ENCODE peak calls at places on chromosome 11, in four cellular contexts. One of them, this sample, is unnamed.

GRCh38 chr11:2566223-2567025 is 121.6 kb downstream of the KCNQ1 start:
- DNase-seq in H1: no peak
- DNase-seq in A549: no peak
- DNase-seq in K562: no peak
- DNase-seq in this sample: no peak

GRCh38 chr11:59706518-59707285 is 6.9 kb downstream of the OR10V1 start:
- DNase-seq in A549: peak; percentile 86
- DNase-seq in K562: peak; percentile 48
- DNase-seq in H1: no peak
- DNase-seq in this sample: no peak

GRCh38 chr11:127640822-127641485 is 640.4 kb upstream of the KIRREL3 start:
- DNase-seq in K562: no peak
- DNase-seq in A549: no peak
- DNase-seq in H1: no peak
- DNase-seq in this sample: no peak

GRCh38 chr11:68020575-68020974 is 9.9 kb upstream of the NDUFS8 start:
- DNase-seq in H1: peak; percentile 71
- DNase-seq in A549: peak; percentile 83
- DNase-seq in K562: no peak
- DNase-seq in this sample: peak; percentile 82

GRCh38 chr11:126357969-126358762 is 2.7 kb downstream of the ST3GAL4 start:
- DNase-seq in H1: no peak
- DNase-seq in K562: no peak
- DNase-seq in A549: no peak
- DNase-seq in this sample: no peak

GRCh38 chr11:119320593-119321524 is 3.9 kb upstream of the MCAM start:
- DNase-seq in A549: peak; percentile 22
- DNase-seq in H1: peak; percentile 78
- DNase-seq in K562: peak; percentile 81
- DNase-seq in this sample: no peak

GRCh38 chr11:69721061-69721460 is 17.2 kb upstream of the FGF19 start:
- DNase-seq in K562: no peak
- DNase-seq in A549: no peak
- DNase-seq in H1: no peak
- DNase-seq in this sample: no peak

GRCh38 chr11:9574806-9575530 is 1.5 kb downstream of the WEE1 start:
- DNase-seq in K562: peak; percentile 51
- DNase-seq in A549: peak; percentile 84
- DNase-seq in H1: peak; percentile 47
- DNase-seq in this sample: peak; percentile 72

GRCh38 chr11:57223601-57224000 is 13.4 kb downstream of the APLNR start:
- DNase-seq in H1: no peak
- DNase-seq in A549: no peak
- DNase-seq in K562: no peak
- DNase-seq in this sample: no peak

GRCh38 chr11:118229274-118229847 is 4.5 kb upstream of the JAML start:
- DNase-seq in K562: no peak
- DNase-seq in H1: no peak
- DNase-seq in A549: no peak
- DNase-seq in this sample: no peak

GRCh38 chr11:12110714-12111481 is 508 bp downstream of the MICAL2 start:
- DNase-seq in H1: peak; percentile 64
- DNase-seq in K562: no peak
- DNase-seq in A549: no peak
- DNase-seq in this sample: peak; percentile 50

GRCh38 chr11:36594316-36594989 is at the start of gene IFTAP:
- DNase-seq in H1: peak; percentile 82
- DNase-seq in A549: peak; percentile 90
- DNase-seq in K562: peak; percentile 38
- DNase-seq in this sample: peak; percentile 75

GRCh38 chr11:103234974-103235373 is 125.7 kb downstream of the DYNC2H1 start:
- DNase-seq in A549: no peak
- DNase-seq in K562: no peak
- DNase-seq in H1: no peak
- DNase-seq in this sample: no peak

GRCh38 chr11:12215192-12215591 is 104.8 kb downstream of the MICAL2 start:
- DNase-seq in K562: no peak
- DNase-seq in A549: no peak
- DNase-seq in H1: no peak
- DNase-seq in this sample: no peak

GRCh38 chr11:33885338-33886005 is 6.4 kb downstream of the LMO2 start:
- DNase-seq in H1: no peak
- DNase-seq in A549: no peak
- DNase-seq in K562: peak; percentile 61
- DNase-seq in this sample: no peak

GRCh38 chr11:796565-797299 is 1.3 kb downstream of the SLC25A22 start:
- DNase-seq in K562: peak; percentile 61
- DNase-seq in H1: no peak
- DNase-seq in A549: no peak
- DNase-seq in this sample: no peak

GRCh38 chr11:18720811-18721575 is 5.0 kb downstream of the IGSF22 start:
- DNase-seq in H1: peak; percentile 96
- DNase-seq in A549: peak; percentile 70
- DNase-seq in K562: peak; percentile 72
- DNase-seq in this sample: peak; percentile 89

GRCh38 chr11:111910637-111911562 is 670 bp downstream of the CRYAB start:
- DNase-seq in K562: peak; percentile 56
- DNase-seq in A549: no peak
- DNase-seq in H1: no peak
- DNase-seq in this sample: no peak

GRCh38 chr11:35995872-35996271 is 52.0 kb downstream of the LDLRAD3 start:
- DNase-seq in A549: no peak
- DNase-seq in K562: no peak
- DNase-seq in H1: no peak
- DNase-seq in this sample: no peak

GRCh38 chr11:71577469-71578004 is 5.1 kb downstream of the KRTAP5-11 start:
- DNase-seq in A549: no peak
- DNase-seq in H1: no peak
- DNase-seq in K562: no peak
- DNase-seq in this sample: no peak

GRCh38 chr11:34749666-34750659 is 129.1 kb downstream of the EHF start:
- DNase-seq in K562: no peak
- DNase-seq in A549: no peak
- DNase-seq in H1: no peak
- DNase-seq in this sample: no peak

GRCh38 chr11:35580397-35580781 is 37.9 kb upstream of the FJX1 start:
- DNase-seq in A549: no peak
- DNase-seq in K562: no peak
- DNase-seq in H1: no peak
- DNase-seq in this sample: no peak

GRCh38 chr11:19774817-19775600 is 62.4 kb downstream of the NAV2 start:
- DNase-seq in H1: no peak
- DNase-seq in K562: no peak
- DNase-seq in A549: no peak
- DNase-seq in this sample: no peak

GRCh38 chr11:19770277-19770676 is 57.6 kb downstream of the NAV2 start:
- DNase-seq in H1: no peak
- DNase-seq in K562: no peak
- DNase-seq in A549: no peak
- DNase-seq in this sample: no peak

GRCh38 chr11:19769820-19770219 is 57.2 kb downstream of the NAV2 start:
- DNase-seq in H1: no peak
- DNase-seq in K562: no peak
- DNase-seq in A549: no peak
- DNase-seq in this sample: no peak

GRCh38 chr11:19774329-19774728 is 61.7 kb downstream of the NAV2 start:
- DNase-seq in K562: no peak
- DNase-seq in A549: no peak
- DNase-seq in H1: no peak
- DNase-seq in this sample: no peak

GRCh38 chr11:19772480-19772879 is 59.8 kb downstream of the NAV2 start:
- DNase-seq in A549: no peak
- DNase-seq in H1: peak; percentile 66
- DNase-seq in K562: no peak
- DNase-seq in this sample: no peak
- TF ChIP-seq RAD21 in A549: no peak
- TF ChIP-seq RAD21 in H1: no peak
- TF ChIP-seq RAD21 in K562: no peak
- TF ChIP-seq RAD21 in this sample: no peak

GRCh38 chr11:13862845-13863392 is 99.6 kb upstream of the SPON1 start:
- DNase-seq in H1: no peak
- DNase-seq in K562: no peak
- DNase-seq in A549: no peak
- DNase-seq in this sample: no peak
- TF ChIP-seq CHD2 in H1: no peak
- TF ChIP-seq CHD2 in K562: no peak
- TF ChIP-seq CHD2 in A549: no peak
- TF ChIP-seq CHD2 in this sample: no peak

DNA sequence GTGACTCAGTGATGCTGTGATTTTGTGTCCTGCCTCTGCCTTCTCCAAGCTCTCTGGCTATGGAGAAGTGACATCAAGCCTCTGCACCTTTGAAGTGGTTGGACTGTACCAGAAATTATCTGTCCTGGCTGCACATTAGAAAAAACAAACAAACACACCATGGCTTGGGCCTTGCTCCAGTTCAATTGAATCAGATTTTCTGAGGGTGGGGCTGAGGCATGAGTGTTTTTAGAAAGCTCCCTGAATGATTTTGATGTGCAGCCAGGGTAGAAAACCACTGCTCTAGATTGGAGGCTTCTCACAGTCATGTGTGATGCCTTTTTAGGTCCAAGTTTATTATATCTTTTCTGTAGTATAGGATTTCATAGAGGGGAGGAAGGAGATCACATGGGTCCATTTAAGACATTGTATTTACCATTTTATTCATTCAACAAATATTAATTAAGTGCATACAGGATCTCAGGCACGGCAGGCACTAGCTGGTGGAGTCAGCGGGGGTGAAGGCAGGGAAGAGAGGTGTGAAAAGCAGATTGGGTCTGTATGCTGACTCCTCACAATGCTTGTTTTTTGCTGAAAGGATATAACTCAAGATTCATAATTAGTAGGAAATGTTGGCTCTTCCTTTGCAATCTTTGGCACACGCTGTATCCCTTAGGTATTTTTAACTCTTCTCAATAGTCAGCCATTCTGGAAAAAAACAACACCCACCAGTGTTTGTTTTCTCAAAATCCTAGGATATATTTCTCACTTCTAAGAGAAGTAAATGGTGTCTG is 7.2 kb upstream of the VSTM5 start:
- DNase-seq in H1: no peak
- DNase-seq in A549: no peak
- DNase-seq in K562: no peak
- DNase-seq in this sample: no peak
- TF ChIP-seq RAD21 in H1: no peak
- TF ChIP-seq RAD21 in A549: no peak
- TF ChIP-seq RAD21 in K562: no peak
- TF ChIP-seq RAD21 in this sample: no peak

GRCh38 chr11:87394924-87395323 is 357.2 kb downstream of the TMEM135 start:
- DNase-seq in K562: no peak
- DNase-seq in A549: no peak
- DNase-seq in H1: no peak
- DNase-seq in this sample: no peak
- TF ChIP-seq CHD2 in K562: no peak
- TF ChIP-seq CHD2 in A549: no peak
- TF ChIP-seq CHD2 in H1: no peak
- TF ChIP-seq CHD2 in this sample: no peak

This sample was measured in SK-N-SH.